ENCODE peak calls at places on chromosomes 4 and X, in eight cellular contexts. W, C, B, A, T, U, P and K are unnamed samples.

GRCh38 chr4:139300431-139301142 is 718 bp upstream of the NAA15 start:
- DNase-seq in U (no peak), B (no peak), T (no peak), C (peak), A (no peak), P (peak), W (no peak), K (no peak)

GRCh38 chr4:109027016-109027500 is 264.2 kb upstream of the ETNPPL start:
- DNase-seq in W (no peak), B (no peak), C (no peak), A (no peak), P (no peak), T (no peak), U (no peak), K (no peak)

GRCh38 chr4:123479944-123480343 is 83.3 kb downstream of the SPRY1 start:
- DNase-seq in W (no peak), B (no peak), A (no peak), P (peak), C (no peak), U (no peak), T (no peak), K (no peak)

GRCh38 chr4:30443289-30443688 is 276.9 kb upstream of the PCDH7 start:
- DNase-seq in B (no peak), U (no peak), A (no peak), C (no peak), W (no peak), T (no peak), P (no peak), K (no peak)

GRCh38 chrX:73765776-73766465 is 202.9 kb downstream of the CHIC1 start:
- DNase-seq in U (no peak), C (no peak), P (no peak), B (no peak), W (no peak), T (no peak), A (no peak), K (no peak)

GRCh38 chr4:26015133-26015651 is 101.2 kb downstream of the SMIM20 start:
- DNase-seq in U (no peak), B (no peak), C (peak), A (peak), T (no peak), W (peak), P (no peak), K (no peak)

GRCh38 chrX:85084770-85085393 is 81.2 kb downstream of the APOOL start:
- DNase-seq in P (peak), C (peak), B (peak), U (no peak), W (no peak), T (no peak), A (no peak), K (no peak)

GRCh38 chr4:112520598-112521122 is 4.7 kb upstream of the NEUROG2 start:
- DNase-seq in W (no peak), U (no peak), B (no peak), C (no peak), A (no peak), P (no peak), T (no peak), K (no peak)

GRCh38 chrX:49242545-49243066 is 7.3 kb downstream of the CCDC22 start:
- DNase-seq in C (no peak), T (no peak), P (no peak), U (no peak), A (no peak), B (no peak), W (no peak), K (no peak)

GRCh38 chr4:189988892-189989431 is 38.1 kb downstream of the FRG2 start:
- DNase-seq in B (no peak), W (no peak), C (no peak), T (no peak), U (no peak), P (no peak), A (no peak), K (no peak)

GRCh38 chr4:80454040-80454439 is 118.5 kb downstream of the CFAP299 start:
- DNase-seq in C (peak), A (no peak), W (no peak), B (no peak), P (peak), T (no peak), U (no peak), K (no peak)

GRCh38 chr4:60948008-60948407 is 252.1 kb upstream of the ADGRL3 start:
- DNase-seq in P (no peak), T (no peak), B (no peak), C (no peak), U (no peak), A (no peak), W (no peak), K (no peak)

GRCh38 chrX:72348247-72348979 is 42.7 kb upstream of the CITED1 start:
- DNase-seq in C (no peak), T (no peak), W (no peak), A (no peak), B (no peak), U (no peak), P (no peak), K (no peak)

GRCh38 chr4:139214039-139214534 is 37.1 kb upstream of the ELF2 start:
- DNase-seq in P (no peak), T (no peak), C (no peak), W (peak), A (no peak), B (no peak), U (peak), K (no peak)

GRCh38 chr4:78592104-78592783 is 40.7 kb downstream of the ANXA3 start:
- DNase-seq in U (no peak), B (no peak), T (no peak), W (no peak), A (no peak), P (no peak), C (no peak), K (no peak)

GRCh38 chrX:136747003-136747986 is 33.4 kb downstream of the ARHGEF6 start:
- DNase-seq in W (no peak), P (no peak), A (no peak), C (no peak), U (no peak), B (no peak), T (no peak), K (no peak)

GRCh38 chr4:163672751-163673150 is 178.3 kb downstream of the TMA16 start:
- DNase-seq in C (no peak), W (no peak), P (no peak), B (no peak), A (no peak), T (no peak), U (no peak), K (no peak)

GRCh38 chr4:122784261-122784660 is 42.4 kb upstream of the FGF2 start:
- DNase-seq in A (no peak), C (no peak), P (no peak), W (no peak), T (no peak), B (no peak), U (no peak), K (no peak)

GRCh38 chr4:74230902-74231499 is 73.1 kb downstream of the MTHFD2L start:
- DNase-seq in P (peak), T (no peak), U (no peak), W (no peak), C (peak), B (no peak), A (peak), K (no peak)

GRCh38 chr4:91485415-91485814 is 818.4 kb upstream of the GRID2 start:
- DNase-seq in T (no peak), W (no peak), U (no peak), A (no peak), B (no peak), C (no peak), P (no peak), K (no peak)

GRCh38 chrX:104113237-104113965 is 1.1 kb downstream of the ZCCHC18 start:
- DNase-seq in T (peak), P (peak), B (peak), A (no peak), W (peak), C (peak), U (no peak), K (no peak)

GRCh38 chrX:43277879-43278278 is 378.2 kb upstream of the MAOA start:
- DNase-seq in P (no peak), W (no peak), U (no peak), C (no peak), A (no peak), B (no peak), T (no peak), K (no peak)

GRCh38 chrX:6184900-6185515 is 43.7 kb downstream of the NLGN4X start:
- DNase-seq in B (no peak), W (no peak), C (no peak), P (no peak), A (no peak), U (no peak), T (no peak), K (no peak)

GRCh38 chrX:151954730-151955129 is 19.7 kb downstream of the GABRE start:
- DNase-seq in A (no peak), C (no peak), P (no peak), T (no peak), W (no peak), U (no peak), B (no peak), K (no peak)

GRCh38 chr4:172683016-172683415 is 485.6 kb upstream of the GALNT7 start:
- DNase-seq in B (no peak), C (no peak), A (no peak), P (no peak), U (no peak), W (no peak), T (no peak), K (no peak)
- TF ChIP-seq CTCF in B (no peak), C (no peak), A (no peak), P (no peak), U (no peak), W (no peak), T (no peak), K (no peak)

DNA sequence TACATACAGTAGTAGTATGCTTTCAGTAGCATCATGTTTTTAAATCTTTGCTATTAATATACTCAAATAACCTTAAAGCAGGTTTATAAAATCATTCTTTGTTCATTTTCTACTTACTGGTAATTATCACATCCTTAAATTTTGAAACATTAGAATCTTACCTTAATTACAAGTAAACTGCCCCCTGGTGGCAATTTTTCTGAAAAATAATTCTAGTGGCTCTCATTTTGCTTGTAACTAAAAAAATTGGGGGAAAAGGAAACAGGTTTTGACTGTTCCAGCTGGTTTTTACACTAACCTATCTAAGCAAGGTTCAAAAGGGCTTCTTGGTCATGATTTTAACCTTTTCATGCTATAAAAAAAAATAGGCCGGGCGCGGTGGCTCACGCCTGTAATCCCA is 18.5 kb upstream of the DCAF4L1 start:
- DNase-seq in B (no peak), U (no peak), P (no peak), A (no peak), T (no peak), W (no peak), C (peak), K (no peak)
- TF ChIP-seq CTCF in B (peak), U (peak), P (peak), A (peak), T (peak), W (no peak), C (peak), K (no peak)

GRCh38 chr4:88675543-88675942 is 22.1 kb downstream of the NAP1L5 start:
- DNase-seq in W (no peak), U (no peak), C (no peak), P (no peak), B (no peak), T (no peak), A (no peak), K (no peak)

GRCh38 chr4:88681209-88681608 is 16.4 kb downstream of the NAP1L5 start:
- DNase-seq in U (no peak), A (no peak), W (no peak), B (no peak), P (no peak), T (no peak), C (no peak), K (no peak)
- TF ChIP-seq CTCF in U (no peak), A (no peak), W (no peak), B (no peak), P (no peak), T (no peak), C (no peak), K (no peak)

GRCh38 chr4:54063224-54063623 is 1.2 kb downstream of the CHIC2 start:
- DNase-seq in U (no peak), A (no peak), P (no peak), T (no peak), C (peak), W (no peak), B (no peak), K (no peak)
- TF ChIP-seq CTCF in U (no peak), A (no peak), P (no peak), T (no peak), C (no peak), W (no peak), B (no peak), K (no peak)

DNA sequence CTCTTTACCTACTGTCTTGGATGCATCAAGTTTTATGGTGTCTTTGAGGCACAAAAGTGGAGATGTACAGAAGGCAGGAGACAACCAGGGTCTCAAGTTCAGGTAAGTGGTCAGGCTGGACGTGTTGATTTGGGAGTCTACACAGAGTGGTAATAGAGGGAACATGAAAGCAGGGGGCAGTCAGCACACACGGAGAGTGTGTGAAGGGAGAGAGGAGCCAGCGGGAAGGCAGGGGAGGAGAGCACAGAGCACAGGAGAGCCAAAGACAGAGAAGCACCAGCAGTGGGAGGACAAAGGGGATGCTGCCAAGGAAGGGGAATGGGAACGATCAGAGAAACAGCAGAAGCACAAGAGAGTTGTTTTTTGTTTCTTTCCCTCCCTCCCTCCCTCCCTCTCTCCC is 32.9 kb downstream of the TMEM150C start:
- DNase-seq in W (no peak), C (no peak), U (no peak), A (no peak), T (no peak), P (no peak), B (no peak), K (no peak)
- TF ChIP-seq CTCF in W (no peak), C (no peak), U (no peak), A (no peak), T (no peak), P (no peak), B (no peak), K (no peak)

GRCh38 chrX:96183843-96184242 is 500.8 kb upstream of the DIAPH2 start:
- DNase-seq in U (no peak), A (no peak), B (no peak), W (no peak), T (no peak), P (no peak), C (peak), K (no peak)
- TF ChIP-seq CTCF in U (no peak), A (peak), B (no peak), W (no peak), T (no peak), P (no peak), C (peak), K (no peak)

GRCh38 chr4:159334461-159334860 is 231.6 kb downstream of the RAPGEF2 start:
- DNase-seq in W (no peak), A (no peak), C (no peak), T (no peak), U (no peak), P (no peak), B (no peak), K (no peak)
- TF ChIP-seq CTCF in W (no peak), A (no peak), C (no peak), T (no peak), U (no peak), P (no peak), B (no peak), K (no peak)

GRCh38 chr4:89949782-89950387 is 55.2 kb downstream of the MMRN1 start:
- DNase-seq in T (no peak), W (no peak), B (no peak), A (no peak), U (no peak), C (no peak), P (no peak), K (no peak)
- TF ChIP-seq CTCF in T (no peak), W (no peak), B (no peak), A (no peak), U (no peak), C (peak), P (no peak), K (no peak)